ENCODE peak calls at places on chromosomes 12 and 14, in eight cellular contexts. V, N, G, C, B, I, F and W are unnamed samples.
A peak's percentile ranks its signal among the peaks of the same experiment; 100 is the strongest.

GRCh38 chr14:96094211-96094610 is 55.0 kb downstream of the C14orf132 start:
- DNase-seq in V (no peak), N (no peak), G (no peak), C (no peak), B (no peak), I (peak; percentile 1), F (no peak), W (no peak)

GRCh38 chr14:83085141-83085540 is 1551.5 kb upstream of the SEL1L start:
- DNase-seq in V (no peak), N (no peak), G (no peak), C (no peak), B (no peak), I (no peak), F (no peak), W (no peak)

GRCh38 chr12:12020762-12021161 is 50.0 kb upstream of the BCL2L14 start:
- DNase-seq in V (no peak), N (no peak), G (no peak), C (no peak), B (no peak), I (no peak), F (no peak), W (no peak)

GRCh38 chr14:79036506-79036905 is 866.3 kb downstream of the NRXN3 start:
- DNase-seq in V (no peak), N (no peak), G (no peak), C (no peak), B (no peak), I (no peak), F (no peak), W (no peak)

GRCh38 chr12:68450947-68451260 is 118.7 kb upstream of the MDM1 start:
- DNase-seq in V (peak; percentile 8), N (no peak), G (no peak), C (no peak), B (no peak), I (no peak), F (no peak), W (no peak)

GRCh38 chr14:81618695-81619094 is 85.0 kb upstream of the SEL1L start:
- DNase-seq in V (no peak), N (no peak), G (peak; percentile 15), C (no peak), B (no peak), I (no peak), F (no peak), W (no peak)

GRCh38 chr14:102620413-102620812 is 28.0 kb downstream of the RCOR1 start:
- DNase-seq in V (peak; percentile 30), N (peak; percentile 69), G (no peak), C (peak; percentile 77), B (peak; percentile 87), I (no peak), F (no peak), W (no peak)

GRCh38 chr14:22483863-22484593 is 105.0 kb downstream of the DAD1 start:
- DNase-seq in V (peak; percentile 21), N (no peak), G (no peak), C (no peak), B (no peak), I (no peak), F (no peak), W (no peak)

GRCh38 chr14:68820536-68820935 is 27.7 kb upstream of the ZFP36L1 start:
- DNase-seq in V (no peak), N (no peak), G (no peak), C (no peak), B (no peak), I (no peak), F (no peak), W (no peak)

GRCh38 chr12:87382959-87383591 is 646.1 kb downstream of the C12orf50 start:
- DNase-seq in V (no peak), N (no peak), G (no peak), C (no peak), B (no peak), I (no peak), F (no peak), W (no peak)

GRCh38 chr14:61837336-61838229 is 75.4 kb downstream of the SNAPC1 start:
- DNase-seq in V (peak; percentile 80), N (peak; percentile 76), G (peak; percentile 84), C (peak; percentile 66), B (peak; percentile 46), I (peak; percentile 64), F (peak; percentile 97), W (peak; percentile 56)

GRCh38 chr12:112967858-112968257 is 10.5 kb upstream of the OAS2 start:
- DNase-seq in V (no peak), N (no peak), G (no peak), C (no peak), B (no peak), I (no peak), F (no peak), W (no peak)

GRCh38 chr14:83491091-83491490 is 1957.4 kb upstream of the SEL1L start:
- DNase-seq in V (no peak), N (no peak), G (no peak), C (no peak), B (no peak), I (no peak), F (no peak), W (no peak)

GRCh38 chr14:52729585-52729924 is 411 bp upstream of the STYX start:
- DNase-seq in V (no peak), N (no peak), G (no peak), C (no peak), B (no peak), I (no peak), F (no peak), W (no peak)
- H3K4me3 ChIP-seq in V (peak overlapping the region; percentile 88), N (no peak overlapping the region), G (no peak overlapping the region), C (peak overlapping the region; percentile 82), B (peak overlapping the region; percentile 49), I (peak overlapping the region; percentile 71), F (peak overlapping the region; percentile 39), W (peak overlapping the region; percentile 37)

GRCh38 chr12:109156586-109156985 is 40.2 kb downstream of the ACACB start:
- DNase-seq in V (no peak), N (no peak), G (no peak), C (no peak), B (no peak), I (no peak), F (no peak), W (no peak)

GRCh38 chr12:109157986-109158385 is 41.6 kb downstream of the ACACB start:
- DNase-seq in V (no peak), N (no peak), G (no peak), C (no peak), B (no peak), I (no peak), F (no peak), W (no peak)

GRCh38 chr12:109153711-109154434 is 37.5 kb downstream of the ACACB start:
- DNase-seq in V (no peak), N (no peak), G (peak; percentile 52), C (no peak), B (no peak), I (peak; percentile 44), F (no peak), W (no peak)

GRCh38 chr12:109154485-109155438 is 38.4 kb downstream of the ACACB start:
- DNase-seq in V (peak; percentile 89), N (peak; percentile 62), G (peak; percentile 85), C (peak; percentile 68), B (peak; percentile 60), I (peak; percentile 88), F (peak; percentile 94), W (peak; percentile 90)

DNA sequence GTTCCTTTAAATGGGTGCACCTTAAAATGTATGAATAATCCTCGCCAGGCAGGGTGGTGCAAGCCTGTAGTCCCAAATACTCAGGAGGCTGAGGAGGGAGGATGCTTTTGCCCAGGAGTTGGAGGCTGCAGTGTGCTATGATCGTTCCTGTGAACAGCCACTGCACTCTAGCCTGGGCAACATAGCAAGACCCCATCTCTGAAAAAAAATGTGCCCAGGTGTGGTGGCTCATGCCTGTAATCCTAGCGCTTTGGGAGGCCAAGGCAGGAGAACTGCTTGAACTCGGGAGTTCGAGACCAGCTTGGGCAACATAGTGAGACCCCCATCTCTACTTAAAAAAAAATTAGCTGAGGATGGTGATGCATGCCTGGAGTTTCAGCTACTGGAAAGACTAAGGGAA is 39.6 kb downstream of the ACACB start:
- DNase-seq in V (no peak), N (no peak), G (no peak), C (no peak), B (no peak), I (no peak), F (no peak), W (no peak)
- H3K4me1 ChIP-seq in V (no peaks in the 10 kb centered on the region), N (peaks cover 7% of the 10 kb centered on the region), G (peaks cover 4% of the 10 kb centered on the region), C (peaks cover 12% of the 10 kb centered on the region), B (peaks cover 9% of the 10 kb centered on the region), I (no peaks in the 10 kb centered on the region), F (peaks cover 12% of the 10 kb centered on the region), W (peaks cover 84% of the 10 kb centered on the region)

GRCh38 chr14:105399441-105399775 is 1.1 kb downstream of the TEX22 start:
- DNase-seq in V (no peak), N (no peak), G (no peak), C (peak; percentile 59), B (no peak), I (no peak), F (no peak), W (no peak)

GRCh38 chr14:105395538-105395854 is 2.8 kb upstream of the TEX22 start:
- DNase-seq in V (no peak), N (no peak), G (no peak), C (no peak), B (no peak), I (no peak), F (no peak), W (no peak)

GRCh38 chr14:105398726-105399440 is 545 bp downstream of the TEX22 start:
- DNase-seq in V (peak; percentile 51), N (no peak), G (no peak), C (no peak), B (no peak), I (no peak), F (peak; percentile 43), W (no peak)

GRCh38 chr14:105398044-105398725 is at the start of gene TEX22:
- DNase-seq in V (peak; percentile 91), N (peak; percentile 65), G (peak; percentile 87), C (peak; percentile 93), B (peak; percentile 45), I (peak; percentile 89), F (peak; percentile 75), W (peak; percentile 78)

GRCh38 chr14:105397350-105397931 is 897 bp upstream of the TEX22 start:
- DNase-seq in V (no peak), N (no peak), G (no peak), C (no peak), B (no peak), I (no peak), F (no peak), W (no peak)
- H3K4me3 ChIP-seq in V (peak overlapping the region; percentile 97), N (no peak overlapping the region), G (no peak overlapping the region), C (peak overlapping the region; percentile 71), B (no peak overlapping the region), I (peak overlapping the region; percentile 88), F (peak overlapping the region; percentile 90), W (peak overlapping the region; percentile 100)

DNA sequence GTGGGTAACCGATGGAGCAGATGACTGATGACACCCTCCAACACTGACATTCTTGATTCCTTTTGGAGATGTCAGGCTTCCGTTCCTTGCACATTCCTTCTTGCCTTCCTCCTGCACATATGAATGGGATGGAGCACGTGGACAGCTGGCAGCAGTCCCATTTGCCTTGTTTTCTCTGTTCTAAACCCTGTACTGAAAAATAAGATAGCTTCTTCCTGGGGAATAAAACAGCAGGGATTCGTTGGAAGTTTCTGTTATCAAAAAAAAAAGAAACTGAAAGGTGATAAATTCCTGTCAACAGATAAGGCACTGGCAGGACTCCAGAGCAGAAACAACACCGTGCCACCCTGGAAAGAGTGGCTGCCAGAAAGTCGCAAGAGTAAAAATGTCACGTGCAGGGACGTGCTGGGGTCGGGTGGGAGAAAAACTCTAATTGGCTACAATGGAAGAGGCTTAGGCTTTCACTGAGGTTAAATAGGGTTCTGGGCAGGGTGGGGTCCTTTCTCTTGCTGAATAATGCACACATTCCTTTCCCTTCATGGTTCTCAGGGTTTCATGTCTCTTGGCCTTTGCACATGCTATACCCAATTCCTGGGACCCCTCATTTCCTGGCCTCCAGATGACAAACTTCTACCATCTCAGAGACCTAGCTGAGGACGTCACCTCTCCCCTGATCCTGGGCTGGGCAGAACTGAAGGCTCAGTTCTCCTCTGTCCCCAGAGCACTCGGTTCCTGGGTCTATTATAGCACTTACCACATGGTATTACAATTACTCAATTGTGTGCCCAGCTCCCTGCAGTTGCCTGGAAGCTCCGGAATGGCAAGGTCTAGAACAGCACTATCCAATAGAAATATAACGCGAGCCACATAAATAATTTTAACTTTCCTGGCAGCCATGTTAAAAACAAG is 7.0 kb upstream of the NUAK1 start:
- DNase-seq in V (no peak), N (no peak), G (peak; percentile 49), C (no peak), B (no peak), I (no peak), F (no peak), W (peak; percentile 73)
- H3K4me1 ChIP-seq in V (peaks cover 28% of the 10 kb centered on the region), N (peaks cover 7% of the 10 kb centered on the region), G (peaks cover 8% of the 10 kb centered on the region), C (peaks cover 42% of the 10 kb centered on the region), B (peaks cover 16% of the 10 kb centered on the region), I (no peaks in the 10 kb centered on the region), F (no peaks in the 10 kb centered on the region), W (peaks cover 74% of the 10 kb centered on the region)